ENCODE peak calls at places on chromosomes 13 and 19, in five cellular contexts. One of them, this sample, is unnamed.
A peak's percentile ranks its signal among the peaks of the same experiment; 100 is the strongest.

GRCh38 chr19:45824041-45824471 is 8.9 kb upstream of the RSPH6A start:
- DNase-seq in CD8-positive, alpha-beta memory T cell: no peak
- DNase-seq in EL: no peak
- DNase-seq in AG08395: no peak
- DNase-seq in GDM1: no peak
- DNase-seq in this sample: no peak

GRCh38 chr13:101127741-101128353 is 288.5 kb downstream of the NALCN start:
- DNase-seq in CD8-positive, alpha-beta memory T cell: no peak
- DNase-seq in EL: peak; percentile 56
- DNase-seq in AG08395: peak; percentile 74
- DNase-seq in GDM1: no peak
- DNase-seq in this sample: no peak

GRCh38 chr13:98188544-98189166 is 11.6 kb upstream of the RNF113B start:
- DNase-seq in CD8-positive, alpha-beta memory T cell: no peak
- DNase-seq in EL: no peak
- DNase-seq in AG08395: no peak
- DNase-seq in GDM1: no peak
- DNase-seq in this sample: no peak

GRCh38 chr19:19169236-19170052 is 619 bp downstream of the MEF2B start:
- DNase-seq in CD8-positive, alpha-beta memory T cell: no peak
- DNase-seq in EL: no peak
- DNase-seq in AG08395: no peak
- DNase-seq in GDM1: no peak
- DNase-seq in this sample: no peak

GRCh38 chr13:111270765-111271164 is 49.7 kb upstream of the TEX29 start:
- DNase-seq in CD8-positive, alpha-beta memory T cell: no peak
- DNase-seq in EL: peak; percentile 32
- DNase-seq in AG08395: peak; percentile 33
- DNase-seq in GDM1: no peak
- DNase-seq in this sample: no peak

GRCh38 chr13:45512148-45512498 is 47.4 kb downstream of the COG3 start:
- DNase-seq in CD8-positive, alpha-beta memory T cell: no peak
- DNase-seq in EL: no peak
- DNase-seq in AG08395: no peak
- DNase-seq in GDM1: no peak
- DNase-seq in this sample: no peak

GRCh38 chr13:89279374-89279773 is 1608.2 kb downstream of the SLITRK5 start:
- DNase-seq in CD8-positive, alpha-beta memory T cell: no peak
- DNase-seq in EL: no peak
- DNase-seq in AG08395: no peak
- DNase-seq in GDM1: no peak
- DNase-seq in this sample: no peak

GRCh38 chr19:18496167-18496979 is 25.5 kb downstream of the ELL start:
- DNase-seq in CD8-positive, alpha-beta memory T cell: peak; percentile 79
- DNase-seq in EL: peak; percentile 87
- DNase-seq in AG08395: peak; percentile 75
- DNase-seq in GDM1: peak; percentile 21
- DNase-seq in this sample: no peak

GRCh38 chr19:48836089-48837017 is at the start of gene HSD17B14:
- DNase-seq in CD8-positive, alpha-beta memory T cell: no peak
- DNase-seq in EL: peak; percentile 35
- DNase-seq in AG08395: peak; percentile 15
- DNase-seq in GDM1: no peak
- DNase-seq in this sample: no peak

GRCh38 chr19:36638862-36639510 is 27.7 kb downstream of the ZNF461 start:
- DNase-seq in CD8-positive, alpha-beta memory T cell: no peak
- DNase-seq in EL: no peak
- DNase-seq in AG08395: no peak
- DNase-seq in GDM1: no peak
- DNase-seq in this sample: no peak

GRCh38 chr19:5128251-5128931 is 159.5 kb downstream of the KDM4B start:
- DNase-seq in CD8-positive, alpha-beta memory T cell: no peak
- DNase-seq in EL: peak; percentile 9
- DNase-seq in AG08395: peak; percentile 88
- DNase-seq in GDM1: no peak
- DNase-seq in this sample: no peak

This sample was measured in NCI-H1436 treated with DMSO at 0.1 percent for 48 hours.